ENCODE peak calls at places on chromosomes 13 and 19, in eight cellular contexts. A, B, U, L, H, T, Y and W are unnamed samples.

GRCh38 chr13:38648912-38649311 is 38.0 kb upstream of the FREM2 start:
- DNase-seq in A (no peak), H (no peak), Y (no peak), L (no peak), U (no peak), T (no peak), B (no peak), W (no peak)

GRCh38 chr13:28885191-28885590 is 65.1 kb downstream of the MTUS2 start:
- DNase-seq in U (no peak), H (no peak), B (no peak), Y (no peak), L (no peak), T (no peak), A (no peak), W (no peak)

GRCh38 chr13:106453101-106453500 is 82.4 kb downstream of the EFNB2 start:
- DNase-seq in H (no peak), B (no peak), A (no peak), L (no peak), Y (no peak), T (no peak), U (no peak), W (no peak)

GRCh38 chr13:96834626-96835025 is 159.7 kb downstream of the OXGR1 start:
- DNase-seq in U (no peak), B (no peak), Y (no peak), A (no peak), T (no peak), L (no peak), H (no peak), W (no peak)

GRCh38 chr13:38821753-38822551 is 135.1 kb downstream of the FREM2 start:
- DNase-seq in L (no peak), H (no peak), A (no peak), U (no peak), Y (no peak), T (peak; percentile 63), B (no peak), W (no peak)

GRCh38 chr19:14381689-14382474 is 638 bp downstream of the ADGRE5 start:
- DNase-seq in L (no peak), Y (peak; percentile 57), B (peak; percentile 88), H (no peak), T (no peak), U (peak; percentile 87), A (peak; percentile 53), W (peak; percentile 62)

GRCh38 chr19:49946415-49946814 is 14.6 kb downstream of the SIGLEC11 start:
- DNase-seq in A (no peak), B (no peak), U (no peak), T (no peak), Y (peak; percentile 14), H (no peak), L (no peak), W (no peak)

GRCh38 chr19:3784607-3785463 is 1.3 kb downstream of the MATK start:
- DNase-seq in T (no peak), H (no peak), A (no peak), B (no peak), U (no peak), L (no peak), Y (no peak), W (no peak)

GRCh38 chr13:99464441-99464949 is 36.8 kb upstream of the TM9SF2 start:
- DNase-seq in U (no peak), L (no peak), B (peak; percentile 6), H (no peak), T (no peak), A (no peak), Y (no peak), W (no peak)

GRCh38 chr13:78131811-78132210 is 213.2 kb upstream of the EDNRB start:
- DNase-seq in U (no peak), A (peak; percentile 18), T (no peak), B (no peak), L (no peak), Y (no peak), H (no peak), W (no peak)

GRCh38 chr13:33194820-33195692 is 90.5 kb downstream of the STARD13 start:
- DNase-seq in H (no peak), A (peak; percentile 96), L (no peak), B (no peak), U (peak; percentile 73), T (no peak), Y (no peak), W (no peak)

GRCh38 chr19:54002495-54003315 is 11.3 kb downstream of the CACNG6 start:
- DNase-seq in U (no peak), H (no peak), T (no peak), B (no peak), Y (no peak), L (no peak), A (no peak), W (no peak)

GRCh38 chr19:51690359-51691121 is 2.6 kb upstream of the SPACA6 start:
- DNase-seq in T (peak; percentile 51), L (no peak), B (peak; percentile 7), U (peak; percentile 82), Y (peak; percentile 81), H (no peak), A (peak; percentile 91), W (no peak)

GRCh38 chr13:113187905-113188595 is 20.4 kb downstream of the PCID2 start:
- DNase-seq in H (no peak), Y (no peak), T (no peak), B (no peak), U (no peak), L (no peak), A (no peak), W (no peak)
- H3K36me3 ChIP-seq in H (peaks cover 35% of the 10 kb centered on the region), Y (no peaks in the 10 kb centered on the region), T (no peaks in the 10 kb centered on the region), B (peaks cover 8% of the 10 kb centered on the region), U (peaks cover 63% of the 10 kb centered on the region), L (no peaks in the 10 kb centered on the region), A (peaks cover 20% of the 10 kb centered on the region), W (no peaks in the 10 kb centered on the region)

GRCh38 chr19:36151144-36152051 is 849 bp downstream of the COX7A1 start:
- DNase-seq in Y (no peak), U (peak; percentile 85), B (no peak), T (peak; percentile 84), A (peak; percentile 18), H (no peak), L (peak; percentile 57), W (no peak)
- H3K4me3 ChIP-seq in Y (peak overlapping the region; percentile 27), U (peak overlapping the region; percentile 96), B (peak overlapping the region; percentile 11), T (peak overlapping the region; percentile 59), A (no peak overlapping the region), H (no peak overlapping the region), L (peak overlapping the region; percentile 58), W (no peak overlapping the region)

GRCh38 chr19:47801270-47801669 is 3.1 kb downstream of the TPRX1 start:
- DNase-seq in L (no peak), A (no peak), Y (no peak), U (no peak), H (no peak), B (no peak), T (no peak), W (no peak)

GRCh38 chr19:47806435-47806834 is 2.1 kb upstream of the TPRX1 start:
- DNase-seq in Y (no peak), A (no peak), B (no peak), T (no peak), L (no peak), U (no peak), H (no peak), W (no peak)

GRCh38 chr19:47802521-47803043 is 1.8 kb downstream of the TPRX1 start:
- DNase-seq in Y (no peak), H (no peak), U (no peak), B (no peak), T (no peak), A (no peak), L (no peak), W (no peak)

DNA sequence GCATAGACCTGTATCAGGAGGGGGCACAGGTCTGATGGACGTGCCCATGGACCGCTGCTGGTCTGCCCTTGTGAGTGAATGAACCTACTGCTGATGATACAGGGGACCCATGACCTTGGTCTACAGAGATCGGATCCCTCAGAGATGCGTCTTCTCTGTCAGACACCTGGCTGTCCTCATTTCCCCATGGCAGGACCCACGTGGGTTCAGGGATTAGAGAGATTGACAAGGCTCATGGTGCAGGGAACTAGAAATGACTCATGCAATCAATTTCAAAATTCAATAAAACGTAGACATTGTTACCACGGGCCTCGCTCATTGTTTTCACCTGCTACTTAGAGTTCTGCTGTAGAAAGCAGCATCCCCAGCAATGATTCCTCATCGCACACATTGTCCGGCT is 962 bp upstream of the TPRX1 start:
- DNase-seq in T (no peak), U (no peak), L (no peak), H (no peak), A (no peak), B (no peak), Y (no peak), W (no peak)
- H3K36me3 ChIP-seq in T (no peaks in the 10 kb centered on the region), U (no peaks in the 10 kb centered on the region), L (no peaks in the 10 kb centered on the region), H (no peaks in the 10 kb centered on the region), A (no peaks in the 10 kb centered on the region), B (no peaks in the 10 kb centered on the region), Y (no peaks in the 10 kb centered on the region), W (no peaks in the 10 kb centered on the region)

DNA sequence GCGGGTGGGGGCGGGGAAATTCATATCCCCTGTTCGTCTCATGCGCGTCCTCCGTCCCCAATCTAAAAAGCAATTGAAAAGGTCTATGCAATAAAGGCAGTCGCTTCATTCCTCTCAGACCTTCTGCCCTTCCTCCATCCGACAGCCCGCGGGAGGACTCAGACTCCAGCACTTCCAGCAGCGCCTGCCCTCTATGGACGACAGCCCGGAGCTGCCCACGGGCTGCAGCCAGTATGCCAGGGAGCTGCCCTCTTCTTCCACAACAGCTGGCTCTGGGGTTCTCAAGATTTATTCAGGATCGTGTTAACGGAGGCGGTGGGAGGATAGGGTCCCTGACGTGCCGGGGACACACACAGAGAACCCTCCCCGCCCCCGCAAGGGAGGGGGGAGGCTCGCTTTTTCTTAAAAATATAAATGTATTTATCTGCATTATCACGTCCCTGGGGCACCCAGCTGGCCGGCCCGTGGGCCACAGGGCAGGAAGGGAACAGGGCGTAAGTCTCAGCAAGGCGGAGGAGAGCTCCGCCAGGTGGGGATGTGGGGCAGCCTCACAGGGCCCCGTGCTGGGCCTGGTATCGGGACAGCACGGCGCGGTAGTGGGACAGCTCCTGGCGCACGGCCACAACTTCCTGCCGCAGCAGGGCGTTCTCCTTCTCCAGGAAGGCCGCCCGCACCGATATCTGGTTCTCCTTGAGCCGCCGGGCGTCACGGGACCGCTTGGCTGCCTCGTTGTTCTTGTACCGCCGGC is 6.7 kb downstream of the DBP start:
- DNase-seq in T (no peak), Y (peak; percentile 66), A (peak; percentile 85), B (peak; percentile 80), L (no peak), U (peak; percentile 86), H (no peak), W (peak; percentile 46)
- H3K4me3 ChIP-seq in T (no peak overlapping the region), Y (no peak overlapping the region), A (no peak overlapping the region), B (no peak overlapping the region), L (no peak overlapping the region), U (peak overlapping the region; percentile 46), H (peak overlapping the region; percentile 32), W (no peak overlapping the region)

GRCh38 chr19:12657966-12658365 is 8.6 kb downstream of the MAN2B1 start:
- DNase-seq in Y (no peak), T (no peak), L (no peak), A (no peak), H (no peak), U (no peak), B (no peak), W (no peak)
- H3K36me3 ChIP-seq in Y (no peaks in the 10 kb centered on the region), T (no peaks in the 10 kb centered on the region), L (peaks cover 33% of the 10 kb centered on the region), A (peaks cover 7% of the 10 kb centered on the region), H (peaks cover 10% of the 10 kb centered on the region), U (peaks cover 62% of the 10 kb centered on the region), B (peaks cover 4% of the 10 kb centered on the region), W (no peaks in the 10 kb centered on the region)

GRCh38 chr13:107865643-107866006 is 349.7 kb downstream of the LIG4 start:
- DNase-seq in B (no peak), L (no peak), T (no peak), H (no peak), U (no peak), A (peak; percentile 29), Y (no peak), W (no peak)
- H3K4me3 ChIP-seq in B (no peak overlapping the region), L (peak overlapping the region; percentile 25), T (peak overlapping the region; percentile 34), H (no peak overlapping the region), U (peak overlapping the region; percentile 62), A (peak overlapping the region; percentile 58), Y (peak overlapping the region; percentile 41), W (no peak overlapping the region)